ENCODE peak calls at places on chromosome 14, in eight cellular contexts. J, K, M, Q, L, X, N and T are unnamed samples.

GRCh38 chr14:64766430-64767151 is 62.4 kb downstream of the PLEKHG3 start:
- DNase-seq in J (no peak), K (no peak), M (peak), Q (no peak), L (no peak), X (no peak), N (peak), T (no peak)

GRCh38 chr14:94598816-94599655 is 13.2 kb upstream of the SERPINA3 start:
- DNase-seq in J (peak), K (peak), M (peak), Q (peak), L (peak), X (peak), N (peak), T (peak)

GRCh38 chr14:55274760-55275159 is 3.5 kb downstream of the FBXO34 start:
- DNase-seq in J (peak), K (no peak), M (peak), Q (peak), L (peak), X (no peak), N (no peak), T (no peak)

GRCh38 chr14:54776361-54777001 is 126.1 kb downstream of the GCH1 start:
- DNase-seq in J (peak), K (no peak), M (no peak), Q (peak), L (peak), X (no peak), N (no peak), T (peak)

GRCh38 chr14:34981743-34982420 is 910 bp upstream of the SRP54 start:
- DNase-seq in J (peak), K (peak), M (peak), Q (peak), L (no peak), X (peak), N (no peak), T (no peak)

GRCh38 chr14:65958664-65959562 is 527.3 kb upstream of the CCDC196 start:
- DNase-seq in J (peak), K (peak), M (peak), Q (peak), L (peak), X (peak), N (no peak), T (peak)

GRCh38 chr14:64998455-64998931 is 11.8 kb downstream of the FNTB start:
- DNase-seq in J (peak), K (no peak), M (peak), Q (peak), L (no peak), X (no peak), N (no peak), T (no peak)

GRCh38 chr14:59406454-59407245 is 58.5 kb downstream of the GPR135 start:
- DNase-seq in J (peak), K (no peak), M (no peak), Q (peak), L (peak), X (no peak), N (no peak), T (no peak)

GRCh38 chr14:59918824-59919581 is 941 bp upstream of the LRRC9 start:
- DNase-seq in J (peak), K (peak), M (peak), Q (peak), L (peak), X (no peak), N (no peak), T (no peak)

GRCh38 chr14:63192085-63192484 is 12.2 kb upstream of the RHOJ start:
- DNase-seq in J (no peak), K (no peak), M (no peak), Q (peak), L (no peak), X (no peak), N (no peak), T (no peak)

GRCh38 chr14:92040431-92041040 is 677 bp upstream of the TRIP11 start:
- DNase-seq in J (peak), K (peak), M (peak), Q (peak), L (peak), X (peak), N (no peak), T (no peak)

GRCh38 chr14:85131523-85131922 is 398.4 kb upstream of the FLRT2 start:
- DNase-seq in J (no peak), K (no peak), M (peak), Q (no peak), L (no peak), X (no peak), N (peak), T (no peak)

GRCh38 chr14:59986556-59987059 is 66.7 kb downstream of the LRRC9 start:
- DNase-seq in J (no peak), K (no peak), M (peak), Q (no peak), L (no peak), X (no peak), N (no peak), T (no peak)

DNA sequence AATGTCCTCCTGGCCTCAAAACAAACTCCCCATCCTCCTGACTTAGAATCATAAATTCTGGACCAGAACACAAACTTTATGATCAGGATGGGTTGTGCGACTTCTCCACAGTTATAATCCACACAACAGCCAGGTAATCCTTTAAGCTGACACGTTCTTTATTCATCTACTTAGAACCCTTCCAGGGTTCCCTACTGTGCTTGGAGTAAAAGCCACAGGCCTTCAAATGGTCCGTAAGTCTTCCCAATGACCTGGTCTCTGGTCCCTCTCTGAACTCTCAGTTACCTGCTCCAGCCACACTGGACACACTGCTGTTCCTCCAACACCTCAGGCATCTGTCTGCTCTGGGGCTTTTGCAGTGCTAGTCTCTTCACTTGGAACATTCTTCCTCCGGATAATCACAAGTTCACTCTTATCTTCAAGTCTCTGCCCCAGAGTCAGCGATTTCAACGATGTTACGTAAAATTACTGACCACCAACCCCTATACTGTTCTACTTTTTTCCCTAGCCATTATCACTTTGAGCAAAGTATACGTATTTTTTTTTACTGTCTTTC is 1.7 kb upstream of the RNASE7 start:
- DNase-seq in J (no peak), K (no peak), M (no peak), Q (no peak), L (no peak), X (no peak), N (no peak), T (no peak)
- TF ChIP-seq CTCF in J (no peak), K (no peak), M (no peak), Q (no peak), L (no peak), X (no peak), N (peak), T (no peak)

GRCh38 chr14:104694475-104694950 is 5.1 kb downstream of the INF2 start:
- DNase-seq in J (no peak), K (no peak), M (no peak), Q (no peak), L (no peak), X (no peak), N (no peak), T (no peak)

GRCh38 chr14:104693482-104694431 is 4.3 kb downstream of the INF2 start:
- DNase-seq in J (no peak), K (no peak), M (no peak), Q (no peak), L (no peak), X (no peak), N (no peak), T (no peak)

GRCh38 chr14:104695660-104696000 is 6.2 kb downstream of the INF2 start:
- DNase-seq in J (no peak), K (no peak), M (no peak), Q (no peak), L (no peak), X (no peak), N (no peak), T (no peak)

GRCh38 chr14:104696671-104697316 is 7.4 kb downstream of the INF2 start:
- DNase-seq in J (no peak), K (no peak), M (no peak), Q (no peak), L (no peak), X (no peak), N (no peak), T (no peak)

GRCh38 chr14:104694991-104695659 is 5.7 kb downstream of the INF2 start:
- DNase-seq in J (peak), K (no peak), M (peak), Q (no peak), L (no peak), X (no peak), N (no peak), T (no peak)
- H3K9ac ChIP-seq in J (peak), K (no peak), M (peak), Q (no peak), L (no peak), X (peak), N (no peak), T (no peak)

GRCh38 chr14:70987042-70987441 is 79.8 kb downstream of the PCNX1 start:
- DNase-seq in J (peak), K (no peak), M (no peak), Q (peak), L (no peak), X (no peak), N (no peak), T (no peak)

GRCh38 chr14:70981005-70981952 is 74.0 kb downstream of the PCNX1 start:
- DNase-seq in J (no peak), K (no peak), M (peak), Q (peak), L (peak), X (no peak), N (no peak), T (no peak)

GRCh38 chr14:70976591-70976990 is 69.3 kb downstream of the PCNX1 start:
- DNase-seq in J (no peak), K (no peak), M (no peak), Q (no peak), L (no peak), X (no peak), N (no peak), T (no peak)

GRCh38 chr14:70982204-70982603 is 74.9 kb downstream of the PCNX1 start:
- DNase-seq in J (no peak), K (no peak), M (no peak), Q (no peak), L (no peak), X (no peak), N (no peak), T (no peak)
- H3K27ac ChIP-seq in J (no peak), K (no peak), M (peak), Q (no peak), L (no peak), X (no peak), N (no peak), T (no peak)

DNA sequence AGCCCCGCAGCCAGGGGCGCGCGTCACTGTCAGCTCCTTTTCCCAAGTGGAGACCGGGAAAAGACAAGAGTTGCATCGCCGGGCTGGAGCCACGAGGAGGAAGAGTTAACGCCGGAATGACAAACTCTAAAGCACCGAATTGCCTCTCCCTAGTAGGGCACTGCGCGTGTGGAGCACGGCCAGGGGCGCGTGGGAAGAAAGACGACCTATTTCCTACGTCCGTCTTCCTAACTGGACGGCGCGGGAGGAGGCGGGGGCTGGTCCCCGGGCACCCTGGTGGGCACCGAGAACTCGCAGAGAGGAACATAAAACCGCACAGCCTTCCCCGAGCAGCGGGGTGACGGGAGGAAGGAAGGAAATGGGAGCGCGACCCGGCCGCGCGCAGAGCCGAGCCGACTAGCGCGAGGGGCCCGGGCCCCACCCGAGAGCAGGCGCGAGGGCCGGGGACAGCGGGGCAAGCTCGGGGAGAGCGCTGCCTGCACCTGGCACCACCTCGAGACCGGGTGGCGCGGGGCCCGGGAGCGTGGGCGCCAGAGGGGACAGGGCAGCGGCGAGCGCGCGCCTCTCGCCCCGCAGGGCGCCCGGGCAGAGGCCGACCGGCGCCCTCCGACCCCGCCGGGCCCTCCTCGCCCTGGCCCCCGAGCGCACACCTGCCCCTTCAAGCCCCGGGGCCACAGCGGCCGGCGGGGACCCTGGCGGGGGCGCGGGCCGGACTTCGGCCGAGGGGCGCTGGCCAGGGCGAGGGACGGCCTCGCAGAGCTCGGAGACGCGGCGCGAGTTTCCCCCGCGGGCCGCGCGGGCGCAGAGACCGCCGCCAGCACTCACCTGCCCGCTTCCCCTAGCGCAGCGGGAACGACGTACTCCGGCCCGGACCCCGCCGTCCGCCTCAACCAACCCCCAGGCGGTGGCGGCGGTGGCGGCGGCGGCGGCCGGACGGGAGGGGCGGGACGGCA is 480 bp downstream of the SETD3 start:
- DNase-seq in J (peak), K (peak), M (peak), Q (peak), L (peak), X (peak), N (peak), T (peak)
- TF ChIP-seq CTCF in J (no peak), K (peak), M (no peak), Q (peak), L (peak), X (no peak), N (peak), T (no peak)

GRCh38 chr14:58151701-58152568 is at the start of gene ARMH4:
- DNase-seq in J (peak), K (peak), M (peak), Q (peak), L (peak), X (peak), N (peak), T (peak)

GRCh38 chr14:58152569-58152857 is 500 bp upstream of the ARMH4 start:
- DNase-seq in J (no peak), K (no peak), M (peak), Q (no peak), L (no peak), X (no peak), N (no peak), T (no peak)

GRCh38 chr14:58149196-58149595 is 2.8 kb downstream of the ARMH4 start:
- DNase-seq in J (no peak), K (no peak), M (no peak), Q (no peak), L (no peak), X (no peak), N (no peak), T (no peak)

GRCh38 chr14:58150243-58150805 is 1.7 kb downstream of the ARMH4 start:
- DNase-seq in J (no peak), K (no peak), M (no peak), Q (no peak), L (no peak), X (no peak), N (no peak), T (no peak)

GRCh38 chr14:58151264-58151700 is 731 bp downstream of the ARMH4 start:
- DNase-seq in J (no peak), K (no peak), M (peak), Q (no peak), L (no peak), X (no peak), N (peak), T (no peak)
- H3K9ac ChIP-seq in J (peak), K (peak), M (peak), Q (peak), L (no peak), X (peak), N (peak), T (peak)

GRCh38 chr14:68475802-68476201 is 317.1 kb downstream of the ZFP36L1 start:
- DNase-seq in J (no peak), K (no peak), M (no peak), Q (no peak), L (no peak), X (no peak), N (no peak), T (no peak)
- H3K27ac ChIP-seq in J (peak), K (peak), M (peak), Q (no peak), L (no peak), X (no peak), N (no peak), T (no peak)

DNA sequence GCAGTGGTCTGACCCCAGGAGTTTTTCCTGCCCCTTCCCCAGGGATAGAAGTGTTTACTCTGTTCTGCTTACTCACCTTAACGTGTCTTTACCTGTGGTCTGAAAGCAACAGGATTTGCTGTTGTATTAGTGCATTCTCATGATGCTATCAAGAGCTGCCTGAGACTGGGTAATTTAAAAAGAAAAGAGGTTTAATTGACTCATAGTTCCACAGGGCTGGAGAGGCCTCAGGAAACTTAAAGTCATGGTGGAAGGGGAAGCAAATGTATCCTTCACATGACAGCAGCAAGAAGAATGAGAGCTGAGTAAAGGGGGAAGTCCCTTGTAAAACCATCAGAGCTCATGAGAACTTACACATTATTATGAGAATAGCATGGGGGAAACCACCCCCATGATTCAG is 240.4 kb downstream of the SNAPC1 start:
- DNase-seq in J (no peak), K (no peak), M (peak), Q (peak), L (no peak), X (no peak), N (no peak), T (no peak)
- TF ChIP-seq CTCF in J (no peak), K (no peak), M (no peak), Q (no peak), L (no peak), X (no peak), N (no peak), T (no peak)

DNA sequence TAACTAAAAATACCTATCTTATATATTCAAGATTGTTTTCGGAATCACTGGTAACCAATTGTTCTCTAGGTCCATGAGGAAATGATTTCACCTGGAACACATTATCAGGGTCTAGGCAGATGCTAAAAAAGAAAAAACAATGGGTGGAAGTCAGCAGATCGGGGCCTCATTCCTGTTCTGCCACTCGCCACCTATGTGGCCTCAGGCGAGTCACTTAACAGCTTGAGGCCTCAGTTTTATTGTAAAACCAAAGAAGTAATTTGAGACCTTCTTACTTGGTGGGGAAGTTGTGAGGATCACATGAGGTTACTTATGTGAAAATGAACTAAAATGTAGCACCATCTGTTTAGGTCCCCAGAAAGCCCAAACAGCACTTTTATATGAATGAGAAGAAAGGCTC is 6.2 kb upstream of the RNASE10 start:
- DNase-seq in J (no peak), K (no peak), M (peak), Q (no peak), L (no peak), X (no peak), N (peak), T (no peak)
- H3K9ac ChIP-seq in J (no peak), K (no peak), M (no peak), Q (no peak), L (no peak), X (no peak), N (no peak), T (no peak)

DNA sequence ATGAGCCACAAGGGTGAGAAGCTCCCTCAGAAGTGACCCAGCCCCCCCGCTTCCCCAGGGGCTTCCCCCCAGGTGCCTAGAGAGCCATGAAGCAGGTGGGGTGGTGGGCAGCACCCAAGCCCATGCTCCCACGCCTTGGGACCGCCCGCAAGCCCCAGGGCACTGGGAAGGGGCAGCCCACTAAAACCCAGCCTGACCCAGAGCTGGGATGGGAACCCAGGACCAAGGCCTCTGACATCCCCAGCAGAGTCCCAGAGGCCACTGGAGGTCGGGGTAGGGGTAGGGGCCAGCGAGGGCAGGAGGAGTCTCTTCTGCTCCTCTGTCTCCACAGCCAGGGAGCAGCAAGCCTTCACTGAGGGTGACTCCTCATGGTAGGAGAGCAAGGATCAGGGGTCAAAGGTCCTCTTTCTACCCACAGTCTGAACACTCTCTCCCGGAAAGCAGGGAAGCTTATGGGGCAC is 86.5 kb upstream of the ZFP36L1 start:
- DNase-seq in J (no peak), K (no peak), M (no peak), Q (no peak), L (no peak), X (no peak), N (no peak), T (peak)
- H3K27ac ChIP-seq in J (no peak), K (no peak), M (no peak), Q (no peak), L (no peak), X (no peak), N (no peak), T (no peak)